ENCODE peak calls at places on chromosomes 16 and 17, in five cellular contexts. O is T-helper 1 cell; A is tibial artery; Z is activated CD4-positive, alpha-beta T cell treated with anti-CD3 and anti-CD28 coated beads, Interleukin-2, amount 50 U/mL, for 48 hours; F is germinal center. V is an unnamed sample.

GRCh38 chr16:9966569-9967157 is 215.6 kb downstream of the GRIN2A start:
- DNase-seq in O (no peak), A (no peak), Z (no peak), F (no peak), V (peak)

GRCh38 chr16:735982-736453 is 4.8 kb downstream of the CIAO3 start:
- DNase-seq in O (no peak), A (no peak), Z (peak), F (no peak), V (no peak)

GRCh38 chr16:15966420-15967222 is 17.2 kb downstream of the ABCC1 start:
- DNase-seq in O (no peak), A (no peak), Z (no peak), F (no peak), V (no peak)

GRCh38 chr16:73365010-73365409 is 317.1 kb upstream of the ZFHX3 start:
- DNase-seq in O (no peak), A (no peak), Z (no peak), F (no peak), V (no peak)

GRCh38 chr16:11389631-11390565 is 44.6 kb downstream of the RMI2 start:
- DNase-seq in O (no peak), A (peak), Z (no peak), F (no peak), V (no peak)

GRCh38 chr17:74951065-74951464 is 15.4 kb downstream of the OTOP3 start:
- DNase-seq in O (no peak), A (no peak), Z (no peak), F (no peak), V (no peak)

GRCh38 chr16:16154292-16154951 is 68.9 kb downstream of the ABCC6 start:
- DNase-seq in O (no peak), A (no peak), Z (no peak), F (no peak), V (no peak)

GRCh38 chr17:10091051-10091450 is 107.4 kb downstream of the GAS7 start:
- DNase-seq in O (no peak), A (peak), Z (no peak), F (no peak), V (no peak)

GRCh38 chr16:58515871-58516767 is 802 bp downstream of the SETD6 start:
- DNase-seq in O (peak), A (peak), Z (peak), F (peak), V (no peak)

GRCh38 chr17:339193-340061 is 13.2 kb downstream of the RPH3AL start:
- DNase-seq in O (no peak), A (no peak), Z (no peak), F (no peak), V (no peak)

GRCh38 chr16:9079430-9079812 is 12.0 kb upstream of the HAPSTR1 start:
- DNase-seq in O (no peak), A (no peak), Z (no peak), F (no peak), V (no peak)

GRCh38 chr17:64081802-64082799 is 47.8 kb downstream of the ERN1 start:
- DNase-seq in O (peak), A (no peak), Z (no peak), F (no peak), V (no peak)

GRCh38 chr16:1989826-1990335 is at the start of gene SYNGR3:
- DNase-seq in O (no peak), A (no peak), Z (no peak), F (peak), V (no peak)

GRCh38 chr16:52069866-52070265 is 477.1 kb downstream of the TOX3 start:
- DNase-seq in O (no peak), A (no peak), Z (no peak), F (no peak), V (no peak)

GRCh38 chr17:83106913-83107655 is 27.7 kb downstream of the METRNL start:
- DNase-seq in O (no peak), A (no peak), Z (no peak), F (no peak), V (no peak)

GRCh38 chr16:6091021-6091420 is 993.4 kb upstream of the EEF2KMT start:
- DNase-seq in O (no peak), A (no peak), Z (no peak), F (no peak), V (no peak)

GRCh38 chr17:76716146-76716833 is 5.5 kb upstream of the MXRA7 start:
- DNase-seq in O (peak), A (peak), Z (no peak), F (no peak), V (no peak)

GRCh38 chr17:51059781-51060180 is 60.9 kb downstream of the SPAG9 start:
- DNase-seq in O (no peak), A (no peak), Z (no peak), F (no peak), V (no peak)